ENCODE peak calls at places on chromosomes 7 and 10, in five cellular contexts. M, V, G, R and Y are unnamed samples.
A peak's percentile ranks its signal among the peaks of the same experiment; 100 is the strongest.

GRCh38 chr7:134887523-134887922 is 98.8 kb upstream of the AGBL3 start:
- DNase-seq in M (no peak), V (no peak), G (no peak), R (no peak), Y (no peak)

GRCh38 chr7:76246804-76247389 is 45.2 kb downstream of the SRRM3 start:
- DNase-seq in M (no peak), V (no peak), G (no peak), R (no peak), Y (no peak)

GRCh38 chr10:96379758-96380157 is 21.0 kb upstream of the OPALIN start:
- DNase-seq in M (no peak), V (no peak), G (no peak), R (no peak), Y (no peak)

GRCh38 chr7:106369349-106369748 is 84.6 kb upstream of the NAMPT start:
- DNase-seq in M (no peak), V (no peak), G (no peak), R (peak; percentile 72), Y (no peak)

GRCh38 chr7:3346082-3346481 is 45.0 kb downstream of the SDK1 start:
- DNase-seq in M (no peak), V (no peak), G (no peak), R (no peak), Y (no peak)

GRCh38 chr7:129434846-129435318 is 650 bp downstream of the STRIP2 start:
- DNase-seq in M (no peak), V (peak; percentile 73), G (no peak), R (peak; percentile 14), Y (no peak)

GRCh38 chr7:123643495-123644428 is 11.9 kb upstream of the LMOD2 start:
- DNase-seq in M (peak; percentile 81), V (no peak), G (peak; percentile 48), R (peak; percentile 70), Y (peak; percentile 47)

GRCh38 chr7:126026421-126027088 is 1096.9 kb upstream of the POT1 start:
- DNase-seq in M (no peak), V (no peak), G (no peak), R (no peak), Y (no peak)

GRCh38 chr10:51915031-51915542 is 215.7 kb upstream of the CSTF2T start:
- DNase-seq in M (no peak), V (no peak), G (no peak), R (no peak), Y (no peak)

GRCh38 chr10:113958631-113959382 is 84.9 kb upstream of the ADRB1 start:
- DNase-seq in M (no peak), V (peak; percentile 80), G (peak; percentile 83), R (peak; percentile 93), Y (peak; percentile 31)

GRCh38 chr10:125144209-125144608 is 16.2 kb downstream of the CTBP2 start:
- DNase-seq in M (no peak), V (no peak), G (no peak), R (no peak), Y (no peak)
- H3K4me1 ChIP-seq in M (peaks cover 67% of the 10 kb centered on the region), V (peaks cover 45% of the 10 kb centered on the region), G (peaks cover 4% of the 10 kb centered on the region), R (peaks cover 30% of the 10 kb centered on the region), Y (peaks cover 61% of the 10 kb centered on the region)

GRCh38 chr10:55287346-55287745 is 486.3 kb upstream of the PCDH15 start:
- DNase-seq in M (no peak), V (no peak), G (no peak), R (no peak), Y (no peak)
- TF ChIP-seq CTCF in M (no peak), V (no peak), G (no peak), R (no peak), Y (peak; percentile 32)

DNA sequence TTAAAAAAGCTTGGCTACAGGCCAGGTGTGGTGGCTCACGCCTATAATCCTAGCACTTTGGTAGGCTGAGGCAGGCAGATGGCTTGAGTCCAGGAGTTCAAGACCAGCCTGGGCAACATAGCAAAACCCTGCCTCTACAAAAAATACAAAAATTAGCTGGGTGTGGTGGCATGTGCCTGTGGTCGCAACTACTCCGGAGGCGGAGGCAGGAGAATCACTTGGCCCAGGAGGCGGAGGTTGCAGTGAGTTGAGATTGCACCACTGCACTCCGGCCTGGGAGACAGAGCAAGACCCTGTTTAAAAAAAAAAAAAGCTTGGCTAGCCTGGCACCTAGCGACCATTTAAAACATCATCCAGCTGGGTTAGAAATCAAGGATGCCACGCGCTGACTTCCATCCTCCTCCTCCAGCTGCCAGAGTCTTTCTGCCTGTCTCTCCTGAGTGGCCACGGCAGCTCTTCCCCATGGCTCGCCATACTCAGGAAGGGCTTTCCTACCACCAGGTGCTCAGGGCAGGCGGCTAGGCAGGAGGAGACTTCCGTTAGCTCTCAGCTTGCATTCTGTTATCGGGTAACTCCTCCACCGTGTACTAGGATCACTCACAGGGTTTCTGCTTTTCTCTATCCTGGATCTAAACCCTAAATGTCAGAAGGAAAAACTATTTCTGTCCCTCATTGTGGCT is 45.0 kb downstream of the DENND2A start:
- DNase-seq in M (no peak), V (no peak), G (no peak), R (no peak), Y (peak; percentile 20)
- H3K27ac ChIP-seq in M (peak overlapping the region; percentile 4), V (no peak overlapping the region), G (no peak overlapping the region), R (no peak overlapping the region), Y (no peak overlapping the region)

GRCh38 chr7:24920702-24921679 is 59.0 kb downstream of the OSBPL3 start:
- DNase-seq in M (no peak), V (no peak), G (no peak), R (no peak), Y (no peak)

GRCh38 chr7:24917510-24918239 is 62.3 kb downstream of the OSBPL3 start:
- DNase-seq in M (no peak), V (no peak), G (no peak), R (peak; percentile 90), Y (no peak)

GRCh38 chr7:24924375-24924774 is 55.6 kb downstream of the OSBPL3 start:
- DNase-seq in M (no peak), V (no peak), G (no peak), R (no peak), Y (no peak)

GRCh38 chr7:24923172-24923865 is 56.7 kb downstream of the OSBPL3 start:
- DNase-seq in M (no peak), V (no peak), G (no peak), R (no peak), Y (no peak)

GRCh38 chr7:24922099-24922773 is 57.7 kb downstream of the OSBPL3 start:
- DNase-seq in M (no peak), V (no peak), G (no peak), R (no peak), Y (no peak)
- H3K4me1 ChIP-seq in M (peaks cover 17% of the 10 kb centered on the region), V (no peaks in the 10 kb centered on the region), G (no peaks in the 10 kb centered on the region), R (peaks cover 25% of the 10 kb centered on the region), Y (peaks cover 25% of the 10 kb centered on the region)

DNA sequence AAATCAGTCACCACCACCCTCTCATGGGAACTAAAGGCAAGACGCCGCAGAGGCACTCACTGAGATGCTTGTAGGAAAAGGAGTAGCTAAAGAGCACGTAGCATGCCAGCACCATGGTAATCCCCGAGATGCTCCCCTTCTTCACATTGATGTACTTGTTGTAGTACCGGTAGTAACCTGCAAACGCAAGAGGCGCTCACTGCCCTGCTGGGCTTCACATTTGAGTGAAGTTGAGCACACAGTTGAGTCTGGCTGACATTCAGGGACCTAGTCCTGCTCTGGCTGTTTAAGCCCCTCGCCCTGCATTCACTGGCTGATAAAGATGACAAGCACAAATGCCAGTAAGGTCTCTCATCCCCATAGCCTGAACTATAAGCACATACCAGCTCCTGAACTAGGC is 6.9 kb downstream of the ATP5MF start:
- DNase-seq in M (no peak), V (no peak), G (no peak), R (no peak), Y (no peak)
- TF ChIP-seq CTCF in M (no peak), V (no peak), G (peak; percentile 9), R (peak; percentile 24), Y (no peak)

DNA sequence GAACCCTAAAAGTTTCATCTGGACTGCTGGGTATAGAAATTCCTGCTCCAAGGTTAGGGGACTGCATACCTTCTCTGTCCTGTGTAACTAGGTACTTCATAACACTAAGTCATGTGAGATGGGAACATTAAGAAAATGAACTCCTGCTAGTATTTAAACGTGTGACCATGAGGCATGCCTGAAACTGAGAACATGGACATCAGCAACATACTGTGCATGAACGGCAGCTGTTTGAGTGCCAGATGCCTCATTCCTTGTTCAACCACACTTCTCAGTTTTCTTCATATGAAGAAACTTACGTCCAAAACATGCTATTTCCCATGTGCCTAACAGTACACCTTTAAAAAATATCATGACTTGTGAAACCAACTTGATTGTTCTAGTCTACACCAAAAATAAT is 88.5 kb downstream of the CREM start:
- DNase-seq in M (no peak), V (no peak), G (no peak), R (no peak), Y (no peak)
- H3K27ac ChIP-seq in M (no peak overlapping the region), V (no peak overlapping the region), G (no peak overlapping the region), R (no peak overlapping the region), Y (no peak overlapping the region)

GRCh38 chr10:104257235-104257634 is 2.5 kb downstream of the GSTO1 start:
- DNase-seq in M (no peak), V (no peak), G (no peak), R (no peak), Y (no peak)

GRCh38 chr10:104256335-104257080 is 1.8 kb downstream of the GSTO1 start:
- DNase-seq in M (no peak), V (no peak), G (no peak), R (no peak), Y (no peak)

GRCh38 chr10:104259456-104259855 is 4.8 kb downstream of the GSTO1 start:
- DNase-seq in M (no peak), V (no peak), G (no peak), R (no peak), Y (no peak)

GRCh38 chr10:104259999-104260774 is 5.5 kb downstream of the GSTO1 start:
- DNase-seq in M (no peak), V (no peak), G (no peak), R (peak; percentile 35), Y (peak; percentile 38)

GRCh38 chr10:104258209-104258608 is 3.5 kb downstream of the GSTO1 start:
- DNase-seq in M (no peak), V (no peak), G (no peak), R (no peak), Y (no peak)
- H3K4me1 ChIP-seq in M (peaks cover 29% of the 10 kb centered on the region), V (peaks cover 24% of the 10 kb centered on the region), G (peaks cover 4% of the 10 kb centered on the region), R (peaks cover 15% of the 10 kb centered on the region), Y (peaks cover 75% of the 10 kb centered on the region)

GRCh38 chr10:110208614-110209398 is 1.4 kb downstream of the MXI1 start:
- DNase-seq in M (peak; percentile 14), V (no peak), G (peak; percentile 69), R (peak; percentile 46), Y (peak; percentile 45)
- TF ChIP-seq CTCF in M (no peak), V (no peak), G (no peak), R (peak; percentile 45), Y (no peak)

GRCh38 chr10:106972381-106972780 is 192.1 kb downstream of the SORCS1 start:
- DNase-seq in M (no peak), V (no peak), G (no peak), R (no peak), Y (no peak)

GRCh38 chr10:106978746-106979145 is 185.8 kb downstream of the SORCS1 start:
- DNase-seq in M (no peak), V (no peak), G (no peak), R (no peak), Y (no peak)

GRCh38 chr10:106971411-106971831 is 193.1 kb downstream of the SORCS1 start:
- DNase-seq in M (no peak), V (no peak), G (no peak), R (no peak), Y (no peak)

GRCh38 chr10:106973716-106974115 is 190.8 kb downstream of the SORCS1 start:
- DNase-seq in M (no peak), V (no peak), G (no peak), R (no peak), Y (no peak)

DNA sequence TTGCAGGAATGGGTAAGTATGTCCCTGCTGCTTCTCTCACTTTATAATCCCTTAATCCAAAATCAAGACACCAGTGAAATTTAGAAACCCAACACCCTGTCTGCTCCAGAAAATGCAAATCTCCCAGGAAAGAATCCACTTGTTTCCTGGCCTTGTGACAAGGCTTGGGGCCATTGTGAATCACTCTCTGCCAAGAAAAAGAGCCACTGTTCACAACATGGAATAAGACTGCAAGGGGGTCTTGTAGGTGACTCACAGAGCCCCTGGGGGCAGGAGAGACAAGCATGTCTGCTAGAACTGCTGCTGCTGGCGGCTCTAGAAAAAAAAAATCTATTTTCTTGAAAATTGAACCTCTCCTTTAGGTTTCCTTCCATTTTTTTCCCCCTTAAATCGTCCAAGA is 191.2 kb downstream of the SORCS1 start:
- DNase-seq in M (no peak), V (no peak), G (no peak), R (no peak), Y (no peak)
- H3K27ac ChIP-seq in M (no peak overlapping the region), V (no peak overlapping the region), G (no peak overlapping the region), R (no peak overlapping the region), Y (no peak overlapping the region)